ENCODE peak calls at places on chromosomes 5 and 9, in four cellular contexts. P is HEK293T, G is dermis blood vessel endothelial cell, S is endothelial cell. N is an unnamed sample.

GRCh38 chr5:91053733-91054010 is 329.4 kb downstream of the ARRDC3 start:
- DNase-seq in P (no peak), G (no peak), S (no peak), N (no peak)

GRCh38 chr5:138000102-138000723 is 32.7 kb downstream of the FAM13B start:
- DNase-seq in P (no peak), G (peak; percentile 8), S (no peak), N (no peak)

GRCh38 chr5:4189317-4189716 is 593.7 kb downstream of the IRX1 start:
- DNase-seq in P (no peak), G (no peak), S (no peak), N (no peak)

GRCh38 chr9:95808001-95808400 is 67.5 kb upstream of the ERCC6L2 start:
- DNase-seq in P (no peak), G (peak; percentile 33), S (no peak), N (peak; percentile 64)

GRCh38 chr5:124884108-124884507 is 137.7 kb upstream of the ZNF608 start:
- DNase-seq in P (no peak), G (peak; percentile 16), S (no peak), N (no peak)

GRCh38 chr5:150616506-150616905 is 24.0 kb upstream of the SYNPO start:
- DNase-seq in P (no peak), G (no peak), S (no peak), N (no peak)

GRCh38 chr5:59296317-59297264 is 596.9 kb downstream of the PDE4D start:
- DNase-seq in P (no peak), G (peak; percentile 67), S (no peak), N (peak; percentile 56)

GRCh38 chr5:3341446-3342240 is 254.0 kb upstream of the IRX1 start:
- DNase-seq in P (no peak), G (no peak), S (no peak), N (no peak)

GRCh38 chr5:172766287-172767104 is 4.5 kb downstream of the DUSP1 start:
- DNase-seq in P (no peak), G (peak; percentile 91), S (no peak), N (peak; percentile 86)

GRCh38 chr9:124278054-124278540 is 20.3 kb downstream of the NEK6 start:
- DNase-seq in P (no peak), G (no peak), S (no peak), N (no peak)

GRCh38 chr9:121369595-121370265 is at the start of gene STOM:
- DNase-seq in P (no peak), G (peak; percentile 87), S (no peak), N (peak; percentile 94)

GRCh38 chr9:4145482-4145881 is 154.4 kb downstream of the GLIS3 start:
- DNase-seq in P (no peak), G (no peak), S (no peak), N (no peak)

GRCh38 chr5:27328480-27328879 is 290.1 kb upstream of the CDH9 start:
- DNase-seq in P (no peak), G (no peak), S (no peak), N (no peak)

GRCh38 chr9:68775003-68775730 is 70.1 kb downstream of the PIP5K1B start:
- DNase-seq in P (no peak), G (no peak), S (no peak), N (no peak)

GRCh38 chr9:134283692-134284265 is 42.5 kb upstream of the RXRA start:
- DNase-seq in P (no peak), G (no peak), S (no peak), N (no peak)

GRCh38 chr5:83718195-83718825 is 2.3 kb downstream of the HAPLN1 start:
- DNase-seq in P (peak; percentile 53), G (peak; percentile 83), S (peak; percentile 48), N (peak; percentile 86)

GRCh38 chr9:84493284-84493947 is 152.9 kb upstream of the SLC28A3 start:
- DNase-seq in P (no peak), G (no peak), S (no peak), N (no peak)

GRCh38 chr5:67577424-67577823 is 380.8 kb upstream of the CD180 start:
- DNase-seq in P (no peak), G (no peak), S (no peak), N (no peak)

GRCh38 chr9:101114317-101114716 is 85.8 kb downstream of the PLPPR1 start:
- DNase-seq in P (no peak), G (no peak), S (no peak), N (no peak)

GRCh38 chr5:118692811-118693342 is 295.5 kb downstream of the DTWD2 start:
- DNase-seq in P (no peak), G (no peak), S (no peak), N (no peak)

GRCh38 chr5:153974131-153974812 is 64.4 kb downstream of the FAM114A2 start:
- DNase-seq in P (peak; percentile 59), G (peak; percentile 75), S (peak; percentile 60), N (peak; percentile 70)

GRCh38 chr9:86257406-86257805 is 2.1 kb downstream of the C9orf153 start:
- DNase-seq in P (no peak), G (no peak), S (no peak), N (no peak)

GRCh38 chr9:89039092-89039465 is 47.8 kb downstream of the S1PR3 start:
- DNase-seq in P (no peak), G (no peak), S (no peak), N (no peak)

N was measured in cardiac muscle cell.